ENCODE peak calls at places on chromosomes 3 and 15, in seven cellular contexts. Q is ELF-1; E is activated T-helper 1 cell treated with Interleukin-2 at 50 U/mL for 16 hours; Z is cardiac muscle cell; J is activated naive CD8-positive, alpha-beta T cell treated with anti-CD3 and anti-CD28 coated beads, Interleukin-2, amount 10 ng/mL, durations not matched to agents 7 days and 5 days; A is hepatocyte; B is sciatic nerve. L is an unnamed sample.
A peak's percentile ranks its signal among the peaks of the same experiment; 100 is the strongest.

GRCh38 chr3:194306109-194306686 is 44.9 kb downstream of the CPN2 start:
- DNase-seq in Q (no peak), E (peak; percentile 37), Z (no peak), J (peak; percentile 70), A (no peak), B (no peak), L (no peak)

GRCh38 chr15:90004671-90005070 is 3.5 kb downstream of the ZNF710 start:
- DNase-seq in Q (no peak), E (no peak), Z (peak; percentile 94), J (no peak), A (peak; percentile 82), B (no peak), L (peak; percentile 38)

GRCh38 chr3:162546910-162547309 is 1050.3 kb downstream of the OTOL1 start:
- DNase-seq in Q (no peak), E (no peak), Z (no peak), J (no peak), A (no peak), B (no peak), L (no peak)

GRCh38 chr15:51652084-51652668 is 29.1 kb upstream of the SCG3 start:
- DNase-seq in Q (no peak), E (no peak), Z (no peak), J (no peak), A (no peak), B (no peak), L (no peak)

GRCh38 chr15:63615935-63616334 is 18.7 kb downstream of the FBXL22 start:
- DNase-seq in Q (no peak), E (no peak), Z (no peak), J (no peak), A (no peak), B (no peak), L (no peak)

GRCh38 chr15:100082761-100083402 is 258.9 kb downstream of the ADAMTS17 start:
- DNase-seq in Q (no peak), E (no peak), Z (no peak), J (no peak), A (no peak), B (no peak), L (no peak)

GRCh38 chr3:169280010-169280585 is 383.4 kb downstream of the MECOM start:
- DNase-seq in Q (no peak), E (no peak), Z (no peak), J (no peak), A (no peak), B (no peak), L (no peak)

GRCh38 chr3:31096661-31097060 is 202.2 kb upstream of the GADL1 start:
- DNase-seq in Q (no peak), E (no peak), Z (peak; percentile 17), J (no peak), A (no peak), B (no peak), L (no peak)

GRCh38 chr3:186670148-186670547 is 4.3 kb downstream of the HRG start:
- DNase-seq in Q (no peak), E (no peak), Z (no peak), J (no peak), A (no peak), B (no peak), L (no peak)

GRCh38 chr15:34837246-34838016 is 42.1 kb upstream of the ACTC1 start:
- DNase-seq in Q (peak; percentile 61), E (no peak), Z (peak; percentile 32), J (no peak), A (peak; percentile 41), B (no peak), L (no peak)

GRCh38 chr15:36924076-36924475 is 176.3 kb downstream of the MEIS2 start:
- DNase-seq in Q (no peak), E (no peak), Z (no peak), J (no peak), A (no peak), B (no peak), L (no peak)

GRCh38 chr15:66951976-66952375 is 113.4 kb upstream of the SMAD3 start:
- DNase-seq in Q (no peak), E (no peak), Z (peak; percentile 44), J (no peak), A (no peak), B (no peak), L (no peak)

GRCh38 chr3:69830147-69830546 is 90.9 kb downstream of the MITF start:
- DNase-seq in Q (no peak), E (no peak), Z (no peak), J (no peak), A (no peak), B (no peak), L (no peak)

GRCh38 chr15:29734917-29735572 is 87.2 kb downstream of the TJP1 start:
- DNase-seq in Q (no peak), E (no peak), Z (peak; percentile 35), J (no peak), A (peak; percentile 32), B (no peak), L (no peak)

GRCh38 chr15:67049351-67050044 is 15.9 kb upstream of the SMAD3 start:
- DNase-seq in Q (peak; percentile 46), E (no peak), Z (peak; percentile 58), J (no peak), A (peak; percentile 76), B (no peak), L (no peak)

GRCh38 chr15:77993374-77993911 is 84.1 kb downstream of the TBC1D2B start:
- DNase-seq in Q (no peak), E (no peak), Z (no peak), J (no peak), A (no peak), B (peak; percentile 61), L (no peak)

GRCh38 chr3:158330820-158331219 is 220.9 kb downstream of the RSRC1 start:
- DNase-seq in Q (no peak), E (no peak), Z (peak; percentile 18), J (no peak), A (no peak), B (no peak), L (no peak)

GRCh38 chr15:70133296-70133695 is 35.6 kb upstream of the TLE3 start:
- DNase-seq in Q (no peak), E (no peak), Z (no peak), J (no peak), A (no peak), B (peak; percentile 47), L (no peak)

GRCh38 chr3:40317061-40317676 is 7.7 kb downstream of the EIF1B start:
- DNase-seq in Q (peak; percentile 62), E (no peak), Z (peak; percentile 81), J (no peak), A (peak; percentile 84), B (no peak), L (peak; percentile 38)